ENCODE peak calls at places on chromosomes 4 and X, in four cellular contexts. H is OCI-LY7, G is esophagus muscularis mucosa, O is M059J. W is an unnamed sample.

GRCh38 chr4:68569466-68570121 is 6.5 kb downstream of the UGT2B17 start:
- DNase-seq in O (no peak), H (no peak), G (no peak), W (no peak)

GRCh38 chrX:120426599-120426998 is 42.5 kb downstream of the LAMP2 start:
- DNase-seq in O (no peak), H (no peak), G (no peak), W (no peak)

GRCh38 chr4:180598281-180598680 is 1644.9 kb upstream of the TENM3 start:
- DNase-seq in O (no peak), G (no peak), H (no peak), W (peak)

GRCh38 chrX:70026112-70026850 is 23.5 kb downstream of the AWAT2 start:
- DNase-seq in O (peak), H (no peak), G (no peak), W (no peak)

GRCh38 chr4:6987566-6987920 is 55.6 kb upstream of the TADA2B start:
- DNase-seq in G (no peak), H (peak), O (no peak), W (no peak)

GRCh38 chrX:151458824-151459223 is 61.8 kb downstream of the VMA21 start:
- DNase-seq in G (no peak), H (no peak), O (peak), W (no peak)

GRCh38 chr4:108890491-108890890 is 127.6 kb upstream of the ETNPPL start:
- DNase-seq in H (no peak), O (no peak), G (no peak), W (no peak)

GRCh38 chr4:5921981-5922380 is 29.1 kb upstream of the CRMP1 start:
- DNase-seq in H (no peak), O (no peak), G (no peak), W (no peak)

GRCh38 chrX:65688403-65688881 is 21.0 kb downstream of the MSN start:
- DNase-seq in H (peak), G (no peak), O (peak), W (peak)

GRCh38 chr4:78478523-78478922 is 73.0 kb upstream of the ANXA3 start:
- DNase-seq in G (no peak), H (no peak), O (no peak), W (no peak)

GRCh38 chrX:12988797-12989196 is 13.9 kb downstream of the TMSB4X start:
- DNase-seq in O (peak), G (no peak), H (no peak), W (peak)

GRCh38 chr4:48212165-48212564 is 57.5 kb downstream of the TEC start:
- DNase-seq in G (no peak), O (no peak), H (no peak), W (no peak)

W was measured in renal cortical epithelial cell.